ENCODE peak calls at places on chromosomes 12 and 14, in five cellular contexts. One of them, this sample, is unnamed.
A peak's percentile ranks its signal among the peaks of the same experiment; 100 is the strongest.

GRCh38 chr14:105041841-105042765 is 21.2 kb upstream of the CDCA4 start:
- DNase-seq in ovary: no peak
- DNase-seq in sigmoid colon: no peak
- DNase-seq in tibial nerve: no peak
- DNase-seq in A549: peak; percentile 36
- DNase-seq in this sample: no peak

GRCh38 chr14:26935733-26936132 is 337.9 kb upstream of the NOVA1 start:
- DNase-seq in tibial nerve: no peak
- DNase-seq in ovary: no peak
- DNase-seq in A549: no peak
- DNase-seq in sigmoid colon: no peak
- DNase-seq in this sample: no peak

GRCh38 chr12:127041985-127042625 is 1224.9 kb upstream of the TMEM132C start:
- DNase-seq in A549: no peak
- DNase-seq in tibial nerve: no peak
- DNase-seq in sigmoid colon: no peak
- DNase-seq in ovary: no peak
- DNase-seq in this sample: no peak

GRCh38 chr14:73787760-73788508 is 63.7 kb upstream of the PTGR2 start:
- DNase-seq in sigmoid colon: peak; percentile 52
- DNase-seq in A549: no peak
- DNase-seq in tibial nerve: no peak
- DNase-seq in ovary: peak; percentile 46
- DNase-seq in this sample: no peak

GRCh38 chr12:55931780-55932545 is 1.0 kb downstream of the DGKA start:
- DNase-seq in ovary: peak; percentile 74
- DNase-seq in A549: no peak
- DNase-seq in tibial nerve: peak; percentile 36
- DNase-seq in sigmoid colon: peak; percentile 81
- DNase-seq in this sample: no peak

GRCh38 chr14:32128703-32129102 is 51.6 kb downstream of the ARHGAP5 start:
- DNase-seq in A549: no peak
- DNase-seq in sigmoid colon: no peak
- DNase-seq in ovary: no peak
- DNase-seq in tibial nerve: no peak
- DNase-seq in this sample: no peak

GRCh38 chr12:66077542-66077941 is 53.0 kb downstream of the LLPH start:
- DNase-seq in tibial nerve: no peak
- DNase-seq in sigmoid colon: no peak
- DNase-seq in A549: no peak
- DNase-seq in ovary: no peak
- DNase-seq in this sample: no peak

GRCh38 chr12:132259364-132259871 is 70.0 kb downstream of the GALNT9 start:
- DNase-seq in sigmoid colon: no peak
- DNase-seq in ovary: no peak
- DNase-seq in tibial nerve: no peak
- DNase-seq in A549: no peak
- DNase-seq in this sample: no peak

GRCh38 chr14:105473677-105474477 is 744 bp upstream of the CRIP2 start:
- DNase-seq in ovary: peak; percentile 89
- DNase-seq in sigmoid colon: peak; percentile 92
- DNase-seq in A549: peak; percentile 92
- DNase-seq in tibial nerve: peak; percentile 72
- DNase-seq in this sample: peak; percentile 83

GRCh38 chr12:100391856-100392255 is 35.0 kb downstream of the SLC17A8 start:
- DNase-seq in A549: peak; percentile 47
- DNase-seq in sigmoid colon: no peak
- DNase-seq in ovary: peak; percentile 21
- DNase-seq in tibial nerve: no peak
- DNase-seq in this sample: no peak

GRCh38 chr14:104332634-104333270 is 194.4 kb downstream of the KIF26A start:
- DNase-seq in sigmoid colon: peak; percentile 67
- DNase-seq in tibial nerve: no peak
- DNase-seq in ovary: no peak
- DNase-seq in A549: no peak
- DNase-seq in this sample: peak; percentile 27

GRCh38 chr12:19402743-19403400 is 36.4 kb upstream of the AEBP2 start:
- DNase-seq in tibial nerve: no peak
- DNase-seq in ovary: no peak
- DNase-seq in sigmoid colon: no peak
- DNase-seq in A549: peak; percentile 29
- DNase-seq in this sample: no peak

GRCh38 chr12:107225626-107226025 is 132.3 kb upstream of the CRY1 start:
- DNase-seq in ovary: no peak
- DNase-seq in tibial nerve: no peak
- DNase-seq in A549: peak; percentile 36
- DNase-seq in sigmoid colon: no peak
- DNase-seq in this sample: no peak

GRCh38 chr12:64009321-64010068 is 165.0 kb downstream of the SRGAP1 start:
- DNase-seq in tibial nerve: no peak
- DNase-seq in A549: no peak
- DNase-seq in sigmoid colon: no peak
- DNase-seq in ovary: no peak
- DNase-seq in this sample: no peak

GRCh38 chr12:54207539-54208267 is 18.9 kb upstream of the SMUG1 start:
- DNase-seq in tibial nerve: peak; percentile 67
- DNase-seq in sigmoid colon: peak; percentile 81
- DNase-seq in ovary: peak; percentile 78
- DNase-seq in A549: peak; percentile 80
- DNase-seq in this sample: peak; percentile 69

GRCh38 chr12:66132408-66132807 is 1.9 kb upstream of the LLPH start:
- DNase-seq in A549: peak; percentile 61
- DNase-seq in tibial nerve: no peak
- DNase-seq in sigmoid colon: no peak
- DNase-seq in ovary: no peak
- DNase-seq in this sample: no peak

GRCh38 chr12:9134981-9135628 is 19.4 kb upstream of the A2M start:
- DNase-seq in ovary: no peak
- DNase-seq in A549: peak; percentile 51
- DNase-seq in sigmoid colon: no peak
- DNase-seq in tibial nerve: no peak
- DNase-seq in this sample: no peak

GRCh38 chr12:71581206-71581605 is 82.4 kb downstream of the ZFC3H1 start:
- DNase-seq in A549: no peak
- DNase-seq in tibial nerve: no peak
- DNase-seq in ovary: no peak
- DNase-seq in sigmoid colon: no peak
- DNase-seq in this sample: no peak

GRCh38 chr14:104523546-104523935 is 56.0 kb upstream of the C14orf180 start:
- DNase-seq in sigmoid colon: no peak
- DNase-seq in A549: no peak
- DNase-seq in ovary: no peak
- DNase-seq in tibial nerve: no peak
- DNase-seq in this sample: peak; percentile 28

GRCh38 chr14:48690349-48690748 is 895.8 kb downstream of the RPS29 start:
- DNase-seq in tibial nerve: no peak
- DNase-seq in A549: peak; percentile 1
- DNase-seq in ovary: no peak
- DNase-seq in sigmoid colon: no peak
- DNase-seq in this sample: no peak

GRCh38 chr12:65826513-65827171 is 2.4 kb downstream of the HMGA2 start:
- DNase-seq in tibial nerve: no peak
- DNase-seq in ovary: no peak
- DNase-seq in A549: peak; percentile 11
- DNase-seq in sigmoid colon: no peak
- DNase-seq in this sample: no peak

GRCh38 chr12:115636546-115636945 is 640.9 kb downstream of the MED13L start:
- DNase-seq in ovary: no peak
- DNase-seq in sigmoid colon: no peak
- DNase-seq in A549: no peak
- DNase-seq in tibial nerve: no peak
- DNase-seq in this sample: no peak

GRCh38 chr14:100825691-100826331 is at the start of gene MEG3:
- DNase-seq in A549: peak; percentile 51
- DNase-seq in sigmoid colon: peak; percentile 81
- DNase-seq in tibial nerve: peak; percentile 19
- DNase-seq in ovary: peak; percentile 87
- DNase-seq in this sample: peak; percentile 28
- TF ChIP-seq POLR2A in A549: peak; percentile 97
- TF ChIP-seq POLR2A in sigmoid colon: peak; percentile 41
- TF ChIP-seq POLR2A in tibial nerve: peak; percentile 54
- TF ChIP-seq POLR2A in ovary: peak; percentile 98
- TF ChIP-seq POLR2A in this sample: no peak

GRCh38 chr12:110699591-110700445 is 10.9 kb upstream of the HVCN1 start:
- DNase-seq in tibial nerve: no peak
- DNase-seq in A549: peak; percentile 35
- DNase-seq in sigmoid colon: peak; percentile 36
- DNase-seq in ovary: no peak
- DNase-seq in this sample: peak; percentile 81
- H3K4me3 ChIP-seq in tibial nerve: no peak overlapping the region
- H3K4me3 ChIP-seq in A549: no peak overlapping the region
- H3K4me3 ChIP-seq in sigmoid colon: no peak overlapping the region
- H3K4me3 ChIP-seq in ovary: no peak overlapping the region
- H3K4me3 ChIP-seq in this sample: no peak overlapping the region

DNA sequence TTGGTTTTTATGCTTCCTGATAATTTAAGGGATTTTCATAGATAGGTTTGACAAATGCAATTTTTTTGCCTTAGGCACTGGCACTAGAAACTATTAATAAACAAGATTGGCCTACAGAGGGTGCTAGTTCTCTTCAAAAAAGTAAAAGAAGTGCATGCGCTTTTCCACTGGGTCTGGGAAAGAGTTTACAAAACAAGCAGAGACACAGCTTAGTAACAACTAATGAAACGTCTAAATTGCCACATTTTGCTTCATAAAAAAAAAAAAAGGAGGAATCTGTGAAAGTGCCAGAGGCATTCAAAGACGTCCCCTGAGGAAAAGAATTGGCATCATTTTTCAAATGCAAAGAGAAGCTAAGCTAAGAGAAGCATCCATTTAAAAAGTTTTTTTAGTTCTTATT is 58.3 kb upstream of the EEA1 start:
- DNase-seq in ovary: peak; percentile 50
- DNase-seq in tibial nerve: no peak
- DNase-seq in sigmoid colon: no peak
- DNase-seq in A549: peak; percentile 71
- DNase-seq in this sample: no peak
- TF ChIP-seq CTCF in ovary: no peak
- TF ChIP-seq CTCF in tibial nerve: peak; percentile 56
- TF ChIP-seq CTCF in sigmoid colon: peak; percentile 73
- TF ChIP-seq CTCF in A549: peak; percentile 74
- TF ChIP-seq CTCF in this sample: no peak

GRCh38 chr12:104276192-104277131 is 27.1 kb upstream of the EID3 start:
- DNase-seq in ovary: no peak
- DNase-seq in A549: peak; percentile 64
- DNase-seq in tibial nerve: no peak
- DNase-seq in sigmoid colon: no peak
- DNase-seq in this sample: no peak
- TF ChIP-seq POLR2A in ovary: no peak
- TF ChIP-seq POLR2A in A549: no peak
- TF ChIP-seq POLR2A in tibial nerve: no peak
- TF ChIP-seq POLR2A in sigmoid colon: no peak
- TF ChIP-seq POLR2A in this sample: no peak

GRCh38 chr14:36518031-36518585 is 1.9 kb downstream of the NKX2-1 start:
- DNase-seq in A549: no peak
- DNase-seq in tibial nerve: no peak
- DNase-seq in sigmoid colon: no peak
- DNase-seq in ovary: no peak
- DNase-seq in this sample: no peak
- H3K4me3 ChIP-seq in A549: no peak overlapping the region
- H3K4me3 ChIP-seq in tibial nerve: no peak overlapping the region
- H3K4me3 ChIP-seq in sigmoid colon: no peak overlapping the region
- H3K4me3 ChIP-seq in ovary: no peak overlapping the region
- H3K4me3 ChIP-seq in this sample: no peak overlapping the region

This sample was measured in lower leg skin.